ENCODE peak calls at places on chromosome 7, in seven cellular contexts. A is colonic mucosa, R is keratinocyte, V is SK-N-SH, G is left ventricle myocardium inferior, S is esophagus squamous epithelium, M is A549. C is an unnamed sample. For H3K4me1, the result is how much of the 10 kb centered on the place peaks cover.

GRCh38 chr7:37220664-37221063 is 228.0 kb downstream of the ELMO1 start:
- DNase-seq in A (no peak), R (no peak), V (no peak), G (no peak), S (no peak), M (no peak), C (no peak)

GRCh38 chr7:548401-548800 is 28.8 kb upstream of the PDGFA start:
- DNase-seq in A (no peak), R (no peak), V (no peak), G (no peak), S (no peak), M (no peak), C (no peak)

GRCh38 chr7:74023786-74024185 is 4.2 kb upstream of the ELN start:
- DNase-seq in A (no peak), R (no peak), V (no peak), G (no peak), S (no peak), M (no peak), C (no peak)

GRCh38 chr7:98119257-98119918 is 12.7 kb downstream of the LMTK2 start:
- DNase-seq in A (no peak), R (peak), V (no peak), G (no peak), S (no peak), M (peak), C (peak)

GRCh38 chr7:139505563-139505962 is 17.9 kb upstream of the CLEC2L start:
- DNase-seq in A (no peak), R (no peak), V (peak), G (no peak), S (no peak), M (peak), C (no peak)

GRCh38 chr7:3089493-3089892 is 45.8 kb upstream of the CARD11 start:
- DNase-seq in A (no peak), R (no peak), V (peak), G (no peak), S (no peak), M (peak), C (peak)

GRCh38 chr7:112452102-112452888 is 2.0 kb downstream of the IFRD1 start:
- DNase-seq in A (peak), R (no peak), V (peak), G (peak), S (no peak), M (peak), C (peak)

GRCh38 chr7:30091431-30092386 is 43.1 kb upstream of the MTURN start:
- DNase-seq in A (no peak), R (no peak), V (no peak), G (no peak), S (no peak), M (peak), C (no peak)

GRCh38 chr7:43791-44540 is 148.4 kb upstream of the FAM20C start:
- DNase-seq in A (peak), R (no peak), V (no peak), G (no peak), S (no peak), M (no peak), C (no peak)

GRCh38 chr7:93558705-93559614 is 15.6 kb downstream of the CALCR start:
- DNase-seq in A (no peak), R (no peak), V (no peak), G (no peak), S (no peak), M (no peak), C (no peak)

GRCh38 chr7:102236592-102237287 is 49.9 kb upstream of the SH2B2 start:
- DNase-seq in A (peak), R (no peak), V (peak), G (peak), S (no peak), M (peak), C (peak)

GRCh38 chr7:341841-342638 is 52.1 kb downstream of the FOXL3 start:
- DNase-seq in A (peak), R (no peak), V (no peak), G (peak), S (no peak), M (no peak), C (no peak)

GRCh38 chr7:129775695-129776396 is 164.3 kb downstream of the NRF1 start:
- DNase-seq in A (no peak), R (no peak), V (peak), G (no peak), S (no peak), M (no peak), C (no peak)

GRCh38 chr7:2564970-2565546 is 6.3 kb downstream of the IQCE start:
- DNase-seq in A (peak), R (no peak), V (no peak), G (no peak), S (no peak), M (no peak), C (no peak)

GRCh38 chr7:123729217-123729578 is 19.6 kb downstream of the WASL start:
- DNase-seq in A (no peak), R (no peak), V (no peak), G (no peak), S (no peak), M (no peak), C (no peak)

GRCh38 chr7:123724725-123725381 is 23.9 kb downstream of the WASL start:
- DNase-seq in A (no peak), R (no peak), V (no peak), G (no peak), S (no peak), M (no peak), C (no peak)

GRCh38 chr7:123725586-123726171 is 23.1 kb downstream of the WASL start:
- DNase-seq in A (no peak), R (no peak), V (no peak), G (no peak), S (no peak), M (no peak), C (peak)

GRCh38 chr7:123723913-123724312 is 24.9 kb downstream of the WASL start:
- DNase-seq in A (no peak), R (no peak), V (no peak), G (no peak), S (no peak), M (no peak), C (no peak)

DNA sequence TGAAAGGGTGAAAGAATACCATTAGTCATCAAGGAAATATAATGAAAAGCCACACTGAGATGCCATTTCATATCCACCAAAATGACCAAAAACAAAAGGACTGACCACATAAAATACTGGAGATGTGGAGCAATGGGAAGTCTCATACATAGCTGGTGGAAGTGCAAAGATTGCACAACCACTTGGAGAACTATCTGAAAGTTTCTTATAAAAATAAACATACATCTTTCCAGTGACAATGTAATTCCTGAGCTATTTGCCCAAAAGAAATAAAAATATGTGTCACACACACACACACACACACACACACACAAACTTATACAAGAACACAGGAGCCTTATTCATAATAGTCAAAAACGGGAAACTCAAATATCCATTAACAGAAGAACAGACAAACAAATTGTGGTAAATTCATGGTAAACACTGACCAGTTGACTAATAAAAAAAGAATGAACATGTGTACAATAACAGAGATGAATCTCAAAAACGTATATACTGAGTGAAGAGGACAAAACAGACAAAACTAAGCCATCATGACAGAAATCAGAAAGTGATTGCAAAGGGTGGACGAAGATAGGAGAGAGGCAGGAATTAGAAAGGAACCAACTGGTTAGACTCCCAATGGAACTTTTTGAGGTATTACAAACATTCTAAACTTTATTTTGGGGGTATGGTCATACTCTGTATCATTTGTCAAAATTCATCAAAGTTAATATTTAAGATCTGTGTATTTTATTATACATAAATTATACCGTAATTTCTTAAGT is 21.5 kb downstream of the WASL start:
- DNase-seq in A (no peak), R (no peak), V (no peak), G (no peak), S (no peak), M (peak), C (no peak)
- H3K4me1 ChIP-seq in A (under half), R (under half), V (under half), G (half or more), S (half or more), M (half or more), C (under half)

GRCh38 chr7:133770863-133771492 is 356.2 kb upstream of the LRGUK start:
- DNase-seq in A (no peak), R (no peak), V (no peak), G (no peak), S (no peak), M (peak), C (no peak)

GRCh38 chr7:133775201-133775600 is 351.9 kb upstream of the LRGUK start:
- DNase-seq in A (no peak), R (no peak), V (no peak), G (no peak), S (no peak), M (no peak), C (no peak)

GRCh38 chr7:133777701-133778100 is 349.4 kb upstream of the LRGUK start:
- DNase-seq in A (no peak), R (no peak), V (no peak), G (no peak), S (no peak), M (no peak), C (no peak)

GRCh38 chr7:133771778-133772421 is 355.2 kb upstream of the LRGUK start:
- DNase-seq in A (no peak), R (peak), V (peak), G (no peak), S (no peak), M (no peak), C (no peak)

DNA sequence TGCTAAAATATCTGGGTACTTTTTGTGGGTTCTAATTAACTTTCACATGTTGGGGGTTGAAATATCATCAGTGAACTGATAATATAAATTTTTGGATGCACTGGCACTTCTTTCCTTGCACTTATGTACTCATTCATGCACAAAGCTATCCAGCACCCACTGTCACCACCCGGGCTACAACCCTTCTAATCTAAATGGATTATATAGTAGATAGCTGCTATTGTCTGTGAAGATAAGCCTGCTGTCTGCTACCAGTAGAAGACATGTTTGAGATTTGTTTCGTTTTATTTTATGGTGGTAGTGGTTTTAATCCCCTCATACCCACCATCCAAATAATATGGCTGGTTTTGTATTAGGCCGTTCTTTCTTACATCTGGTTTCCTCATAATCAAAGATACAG is 353.5 kb upstream of the LRGUK start:
- DNase-seq in A (no peak), R (no peak), V (no peak), G (no peak), S (no peak), M (no peak), C (no peak)
- H3K4me1 ChIP-seq in A (under half), R (under half), V (under half), G (under half), S (under half), M (under half), C (under half)

GRCh38 chr7:5631185-5631584 is 150.3 kb downstream of the RNF216 start:
- DNase-seq in A (no peak), R (no peak), V (no peak), G (no peak), S (no peak), M (no peak), C (no peak)

GRCh38 chr7:5634107-5634950 is 147.1 kb downstream of the RNF216 start:
- DNase-seq in A (peak), R (no peak), V (peak), G (peak), S (no peak), M (no peak), C (peak)

GRCh38 chr7:5631752-5632151 is 149.7 kb downstream of the RNF216 start:
- DNase-seq in A (no peak), R (no peak), V (no peak), G (no peak), S (no peak), M (no peak), C (no peak)

GRCh38 chr7:5635461-5636445 is 145.7 kb downstream of the RNF216 start:
- DNase-seq in A (no peak), R (no peak), V (peak), G (no peak), S (no peak), M (no peak), C (no peak)

GRCh38 chr7:5633161-5634106 is 148.0 kb downstream of the RNF216 start:
- DNase-seq in A (no peak), R (no peak), V (peak), G (no peak), S (no peak), M (no peak), C (peak)
- H3K4me1 ChIP-seq in A (under half), R (under half), V (half or more), G (half or more), S (half or more), M (under half), C (half or more)

GRCh38 chr7:150378115-150378852 is 846 bp upstream of the ZNF775 start:
- DNase-seq in A (peak), R (peak), V (peak), G (peak), S (no peak), M (peak), C (peak)
- H3K4me1 ChIP-seq in A (under half), R (under half), V (under half), G (under half), S (half or more), M (under half), C (under half)

GRCh38 chr7:105016083-105017075 is 2.4 kb downstream of the KMT2E start:
- DNase-seq in A (no peak), R (no peak), V (no peak), G (no peak), S (no peak), M (no peak), C (no peak)
- H3K4me1 ChIP-seq in A (under half), R (under half), V (under half), G (half or more), S (half or more), M (under half), C (under half)

DNA sequence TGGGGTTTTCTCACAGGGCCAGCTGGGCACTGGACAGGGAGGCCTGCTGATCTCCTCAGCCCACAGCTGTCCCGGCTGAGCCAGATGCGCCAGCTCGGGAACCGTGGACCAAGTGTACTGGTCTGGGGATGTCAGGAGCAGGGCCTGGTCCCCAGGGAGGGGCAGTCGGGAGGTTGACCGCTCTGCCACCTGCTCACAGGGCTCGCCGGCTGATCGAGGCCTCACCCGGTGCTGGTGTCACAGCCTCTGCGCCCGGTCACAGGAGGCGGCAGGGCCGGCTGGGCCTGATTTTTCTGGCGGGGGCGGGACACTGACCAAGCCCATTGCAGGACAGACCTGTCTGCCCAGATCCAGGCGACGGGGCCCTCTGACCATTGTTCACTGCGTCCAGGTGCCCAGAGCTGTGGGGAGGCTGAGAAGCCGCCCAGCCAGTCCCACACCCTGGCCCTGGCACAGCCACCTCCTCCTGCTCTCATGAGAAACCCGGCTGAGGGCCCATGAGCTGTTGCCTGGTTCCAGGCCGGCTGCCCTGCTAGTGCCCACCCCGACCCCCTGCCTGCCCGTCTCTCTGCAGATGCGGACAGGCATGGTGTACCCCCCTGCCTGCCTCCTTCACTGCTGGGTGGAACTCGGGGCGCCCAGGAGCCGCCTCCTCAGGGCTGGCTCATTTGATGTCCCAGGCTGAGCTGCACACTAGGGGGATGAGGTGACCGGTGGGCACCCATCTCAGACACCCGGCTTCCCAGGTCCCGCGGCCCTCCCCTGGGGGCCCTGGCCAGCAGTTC is 3.0 kb upstream of the TMEM184A start:
- DNase-seq in A (no peak), R (no peak), V (peak), G (no peak), S (no peak), M (no peak), C (no peak)
- H3K4me1 ChIP-seq in A (under half), R (under half), V (under half), G (under half), S (half or more), M (under half), C (under half)